ENCODE peak calls at places on chromosomes 4 and X, in nine cellular contexts. M is choroid plexus epithelial cell, X is HFFc6, Y is D341Med, K is HT1080, B is stomach, S is NCI-H1092, J is immature natural killer cell, N is cardiac muscle cell. P is an unnamed sample.

GRCh38 chrX:13875572-13875971 is 58.7 kb upstream of the GPM6B start:
- DNase-seq in M (no peak), X (no peak), Y (no peak), K (no peak), B (no peak), S (no peak), J (no peak), N (no peak), P (peak)

GRCh38 chrX:17470136-17470535 is 95.1 kb downstream of the NHS start:
- DNase-seq in M (peak), X (no peak), Y (no peak), K (no peak), B (no peak), S (no peak), J (no peak), N (peak), P (no peak)

GRCh38 chrX:134908235-134908834 is 82.5 kb upstream of the SMIM10 start:
- DNase-seq in M (peak), X (peak), Y (no peak), K (peak), B (no peak), S (no peak), J (no peak), N (peak), P (peak)

GRCh38 chrX:23901805-23902204 is 5.9 kb downstream of the APOO start:
- DNase-seq in M (peak), X (peak), Y (peak), K (peak), B (peak), S (no peak), J (peak), N (peak), P (peak)

GRCh38 chr4:1264942-1265341 is 16.0 kb upstream of the CTBP1 start:
- DNase-seq in M (no peak), X (no peak), Y (no peak), K (no peak), B (no peak), S (no peak), J (no peak), N (no peak), P (no peak)

GRCh38 chrX:9494806-9495205 is 29.9 kb downstream of the TBL1X start:
- DNase-seq in M (peak), X (no peak), Y (no peak), K (no peak), B (no peak), S (no peak), J (no peak), N (peak), P (peak)

GRCh38 chr4:174172274-174172673 is 111.2 kb downstream of the FBXO8 start:
- DNase-seq in M (no peak), X (no peak), Y (no peak), K (no peak), B (no peak), S (no peak), J (no peak), N (no peak), P (no peak)

GRCh38 chr4:153084939-153085630 is 119.2 kb upstream of the TRIM2 start:
- DNase-seq in M (peak), X (peak), Y (peak), K (peak), B (peak), S (peak), J (peak), N (peak), P (peak)

GRCh38 chr4:139014391-139015268 is 951 bp upstream of the NOCT start:
- DNase-seq in M (peak), X (peak), Y (peak), K (peak), B (no peak), S (no peak), J (no peak), N (peak), P (peak)

GRCh38 chr4:113587156-113587555 is 174.4 kb downstream of the CAMK2D start:
- DNase-seq in M (no peak), X (no peak), Y (no peak), K (no peak), B (no peak), S (no peak), J (no peak), N (no peak), P (no peak)

GRCh38 chr4:77104405-77105292 is 28.9 kb upstream of the CCNI start:
- DNase-seq in M (peak), X (no peak), Y (no peak), K (no peak), B (peak), S (no peak), J (no peak), N (peak), P (peak)

GRCh38 chrX:107826286-107827136 is 845 bp downstream of the MID2 start:
- DNase-seq in M (peak), X (peak), Y (peak), K (peak), B (peak), S (peak), J (peak), N (peak), P (peak)

GRCh38 chrX:153681175-153681574 is 6.6 kb upstream of the SLC6A8 start:
- DNase-seq in M (no peak), X (no peak), Y (no peak), K (no peak), B (no peak), S (no peak), J (no peak), N (no peak), P (no peak)

GRCh38 chr4:142160509-142160908 is 524.1 kb downstream of the IL15 start:
- DNase-seq in M (peak), X (no peak), Y (no peak), K (no peak), B (no peak), S (no peak), J (no peak), N (no peak), P (no peak)

GRCh38 chr4:1480720-1481119 is 74.5 kb upstream of the NKX1-1 start:
- DNase-seq in M (no peak), X (no peak), Y (no peak), K (no peak), B (no peak), S (no peak), J (no peak), N (no peak), P (no peak)

GRCh38 chrX:23338334-23338733 is 3.7 kb downstream of the PTCHD1 start:
- DNase-seq in M (no peak), X (no peak), Y (no peak), K (no peak), B (no peak), S (no peak), J (no peak), N (no peak), P (no peak)

GRCh38 chr4:38948551-38948950 is 80.9 kb downstream of the FAM114A1 start:
- DNase-seq in M (peak), X (peak), Y (no peak), K (peak), B (no peak), S (no peak), J (no peak), N (peak), P (no peak)

GRCh38 chr4:80781436-80781835 is 249.1 kb upstream of the BMP3 start:
- DNase-seq in M (no peak), X (peak), Y (no peak), K (peak), B (no peak), S (no peak), J (no peak), N (no peak), P (no peak)

GRCh38 chr4:6116696-6117285 is 83.6 kb downstream of the JAKMIP1 start:
- DNase-seq in M (no peak), X (no peak), Y (no peak), K (no peak), B (peak), S (peak), J (no peak), N (no peak), P (no peak)

GRCh38 chr4:61068745-61069144 is 131.4 kb upstream of the ADGRL3 start:
- DNase-seq in M (peak), X (no peak), Y (no peak), K (peak), B (no peak), S (no peak), J (no peak), N (peak), P (no peak)

GRCh38 chr4:94390804-94391410 is 48.3 kb upstream of the HPGDS start:
- DNase-seq in M (peak), X (no peak), Y (peak), K (peak), B (no peak), S (no peak), J (no peak), N (peak), P (peak)

GRCh38 chr4:72779256-72779655 is 210.2 kb upstream of the ADAMTS3 start:
- DNase-seq in M (peak), X (peak), Y (no peak), K (peak), B (no peak), S (no peak), J (no peak), N (peak), P (no peak)

GRCh38 chr4:109649872-109650271 is 53.4 kb downstream of the CASP6 start:
- DNase-seq in M (no peak), X (no peak), Y (no peak), K (no peak), B (no peak), S (no peak), J (no peak), N (no peak), P (no peak)

GRCh38 chr4:148345509-148345908 is 96.7 kb downstream of the NR3C2 start:
- DNase-seq in M (no peak), X (no peak), Y (no peak), K (no peak), B (no peak), S (no peak), J (no peak), N (no peak), P (no peak)

GRCh38 chrX:39972340-39972739 is 125.4 kb downstream of the BCOR start:
- DNase-seq in M (peak), X (peak), Y (no peak), K (peak), B (no peak), S (no peak), J (no peak), N (peak), P (no peak)

GRCh38 chr4:87270144-87270543 is 49.7 kb upstream of the KLHL8 start:
- DNase-seq in M (peak), X (peak), Y (peak), K (peak), B (no peak), S (peak), J (no peak), N (peak), P (peak)

GRCh38 chrX:46433892-46434291 is 111.3 kb downstream of the ZNF674 start:
- DNase-seq in M (peak), X (peak), Y (no peak), K (no peak), B (no peak), S (no peak), J (no peak), N (peak), P (no peak)

GRCh38 chr4:4855293-4856070 is 4.0 kb upstream of the MSX1 start:
- DNase-seq in M (no peak), X (no peak), Y (no peak), K (no peak), B (no peak), S (no peak), J (no peak), N (no peak), P (no peak)

GRCh38 chr4:120317713-120318112 is 251.1 kb upstream of the MAD2L1 start:
- DNase-seq in M (no peak), X (no peak), Y (no peak), K (no peak), B (no peak), S (no peak), J (no peak), N (no peak), P (no peak)

GRCh38 chr4:91032725-91033445 is 905.7 kb downstream of the CCSER1 start:
- DNase-seq in M (peak), X (no peak), Y (no peak), K (no peak), B (no peak), S (no peak), J (no peak), N (no peak), P (no peak)

GRCh38 chr4:149291463-149291862 is 524.2 kb downstream of the IQCM start:
- DNase-seq in M (peak), X (no peak), Y (no peak), K (peak), B (no peak), S (no peak), J (no peak), N (peak), P (no peak)

GRCh38 chr4:106497271-106497670 is 128.7 kb upstream of the GIMD1 start:
- DNase-seq in M (no peak), X (no peak), Y (no peak), K (no peak), B (no peak), S (no peak), J (no peak), N (no peak), P (no peak)

P was measured in BE2C.